ENCODE peak calls at places on chromosomes 6 and 20, in six cellular contexts. One of them, this sample, is unnamed.

GRCh38 chr6:117449549-117450439 is 24.1 kb upstream of the ROS1 start:
- DNase-seq in tibial artery: no peak
- DNase-seq in K562: peak; percentile 24
- DNase-seq in CD8-positive, alpha-beta memory T cell: peak; percentile 57
- DNase-seq in adipocyte: peak; percentile 94
- DNase-seq in PC-3: peak; percentile 77
- DNase-seq in this sample: peak; percentile 43

GRCh38 chr6:140202964-140203363 is 828.5 kb upstream of the CITED2 start:
- DNase-seq in tibial artery: no peak
- DNase-seq in K562: no peak
- DNase-seq in CD8-positive, alpha-beta memory T cell: no peak
- DNase-seq in adipocyte: no peak
- DNase-seq in PC-3: no peak
- DNase-seq in this sample: no peak

GRCh38 chr20:45469336-45470261 is at the start of gene WFDC2:
- DNase-seq in tibial artery: no peak
- DNase-seq in K562: no peak
- DNase-seq in CD8-positive, alpha-beta memory T cell: no peak
- DNase-seq in adipocyte: no peak
- DNase-seq in PC-3: no peak
- DNase-seq in this sample: peak; percentile 62

GRCh38 chr6:19554356-19555225 is 282.6 kb upstream of the ID4 start:
- DNase-seq in tibial artery: no peak
- DNase-seq in K562: no peak
- DNase-seq in CD8-positive, alpha-beta memory T cell: no peak
- DNase-seq in adipocyte: peak; percentile 9
- DNase-seq in PC-3: no peak
- DNase-seq in this sample: no peak

GRCh38 chr6:110537208-110538123 is 61.1 kb upstream of the SLC22A16 start:
- DNase-seq in tibial artery: no peak
- DNase-seq in K562: no peak
- DNase-seq in CD8-positive, alpha-beta memory T cell: no peak
- DNase-seq in adipocyte: peak; percentile 89
- DNase-seq in PC-3: peak; percentile 93
- DNase-seq in this sample: no peak

GRCh38 chr6:46291880-46292279 is 121.1 kb upstream of the ENPP5 start:
- DNase-seq in tibial artery: no peak
- DNase-seq in K562: no peak
- DNase-seq in CD8-positive, alpha-beta memory T cell: no peak
- DNase-seq in adipocyte: no peak
- DNase-seq in PC-3: no peak
- DNase-seq in this sample: no peak

GRCh38 chr20:57495978-57496377 is 29.0 kb downstream of the CTCFL start:
- DNase-seq in tibial artery: peak; percentile 24
- DNase-seq in K562: no peak
- DNase-seq in CD8-positive, alpha-beta memory T cell: no peak
- DNase-seq in adipocyte: no peak
- DNase-seq in PC-3: no peak
- DNase-seq in this sample: no peak

GRCh38 chr6:72466971-72467566 is 154.8 kb upstream of the KCNQ5 start:
- DNase-seq in tibial artery: no peak
- DNase-seq in K562: no peak
- DNase-seq in CD8-positive, alpha-beta memory T cell: no peak
- DNase-seq in adipocyte: no peak
- DNase-seq in PC-3: no peak
- DNase-seq in this sample: no peak

GRCh38 chr20:34705383-34706021 is 1.4 kb downstream of the TP53INP2 start:
- DNase-seq in tibial artery: peak; percentile 68
- DNase-seq in K562: peak; percentile 65
- DNase-seq in CD8-positive, alpha-beta memory T cell: no peak
- DNase-seq in adipocyte: peak; percentile 71
- DNase-seq in PC-3: peak; percentile 56
- DNase-seq in this sample: no peak

GRCh38 chr6:122839477-122839876 is 50.4 kb downstream of the SMPDL3A start:
- DNase-seq in tibial artery: no peak
- DNase-seq in K562: peak; percentile 66
- DNase-seq in CD8-positive, alpha-beta memory T cell: peak; percentile 9
- DNase-seq in adipocyte: peak; percentile 88
- DNase-seq in PC-3: peak; percentile 78
- DNase-seq in this sample: no peak

GRCh38 chr6:3045369-3045768 is 22.9 kb upstream of the RIPK1 start:
- DNase-seq in tibial artery: no peak
- DNase-seq in K562: no peak
- DNase-seq in CD8-positive, alpha-beta memory T cell: no peak
- DNase-seq in adipocyte: no peak
- DNase-seq in PC-3: no peak
- DNase-seq in this sample: no peak

GRCh38 chr20:21609221-21609620 is 95.4 kb upstream of the NKX2-2 start:
- DNase-seq in tibial artery: no peak
- DNase-seq in K562: no peak
- DNase-seq in CD8-positive, alpha-beta memory T cell: no peak
- DNase-seq in adipocyte: no peak
- DNase-seq in PC-3: peak; percentile 43
- DNase-seq in this sample: no peak

GRCh38 chr20:15673206-15673605 is 900.0 kb downstream of the KIF16B start:
- DNase-seq in tibial artery: no peak
- DNase-seq in K562: no peak
- DNase-seq in CD8-positive, alpha-beta memory T cell: no peak
- DNase-seq in adipocyte: peak; percentile 64
- DNase-seq in PC-3: peak; percentile 96
- DNase-seq in this sample: no peak

GRCh38 chr6:20129290-20130088 is 82.8 kb downstream of the MBOAT1 start:
- DNase-seq in tibial artery: no peak
- DNase-seq in K562: no peak
- DNase-seq in CD8-positive, alpha-beta memory T cell: no peak
- DNase-seq in adipocyte: peak; percentile 12
- DNase-seq in PC-3: no peak
- DNase-seq in this sample: no peak

GRCh38 chr6:25601797-25602679 is 50.0 kb upstream of the SCGN start:
- DNase-seq in tibial artery: no peak
- DNase-seq in K562: peak; percentile 37
- DNase-seq in CD8-positive, alpha-beta memory T cell: peak; percentile 7
- DNase-seq in adipocyte: peak; percentile 89
- DNase-seq in PC-3: peak; percentile 70
- DNase-seq in this sample: no peak

GRCh38 chr6:18823782-18824386 is 436.7 kb downstream of the RNF144B start:
- DNase-seq in tibial artery: no peak
- DNase-seq in K562: peak; percentile 37
- DNase-seq in CD8-positive, alpha-beta memory T cell: no peak
- DNase-seq in adipocyte: peak; percentile 3
- DNase-seq in PC-3: peak; percentile 62
- DNase-seq in this sample: no peak

GRCh38 chr6:27882624-27883023 is 29.6 kb downstream of the OR2B2 start:
- DNase-seq in tibial artery: no peak
- DNase-seq in K562: no peak
- DNase-seq in CD8-positive, alpha-beta memory T cell: no peak
- DNase-seq in adipocyte: no peak
- DNase-seq in PC-3: no peak
- DNase-seq in this sample: no peak

GRCh38 chr6:125481056-125481455 is 179.3 kb upstream of the HDDC2 start:
- DNase-seq in tibial artery: no peak
- DNase-seq in K562: no peak
- DNase-seq in CD8-positive, alpha-beta memory T cell: no peak
- DNase-seq in adipocyte: no peak
- DNase-seq in PC-3: no peak
- DNase-seq in this sample: no peak

GRCh38 chr6:56764081-56764566 is 121.4 kb upstream of the DST start:
- DNase-seq in tibial artery: no peak
- DNase-seq in K562: peak; percentile 9
- DNase-seq in CD8-positive, alpha-beta memory T cell: no peak
- DNase-seq in adipocyte: peak; percentile 65
- DNase-seq in PC-3: peak; percentile 61
- DNase-seq in this sample: no peak

GRCh38 chr20:17571153-17571527 is 1.3 kb downstream of the DSTN start:
- DNase-seq in tibial artery: no peak
- DNase-seq in K562: no peak
- DNase-seq in CD8-positive, alpha-beta memory T cell: no peak
- DNase-seq in adipocyte: peak; percentile 53
- DNase-seq in PC-3: no peak
- DNase-seq in this sample: no peak

GRCh38 chr6:24910331-24910849 is 25.4 kb downstream of the RIPOR2 start:
- DNase-seq in tibial artery: no peak
- DNase-seq in K562: no peak
- DNase-seq in CD8-positive, alpha-beta memory T cell: no peak
- DNase-seq in adipocyte: peak; percentile 16
- DNase-seq in PC-3: no peak
- DNase-seq in this sample: no peak

GRCh38 chr6:37115236-37115894 is 54.6 kb upstream of the PIM1 start:
- DNase-seq in tibial artery: no peak
- DNase-seq in K562: no peak
- DNase-seq in CD8-positive, alpha-beta memory T cell: no peak
- DNase-seq in adipocyte: no peak
- DNase-seq in PC-3: no peak
- DNase-seq in this sample: no peak

GRCh38 chr6:9518433-9518832 is 896.4 kb downstream of the TFAP2A start:
- DNase-seq in tibial artery: no peak
- DNase-seq in K562: no peak
- DNase-seq in CD8-positive, alpha-beta memory T cell: no peak
- DNase-seq in adipocyte: no peak
- DNase-seq in PC-3: no peak
- DNase-seq in this sample: no peak

GRCh38 chr6:7261030-7261841 is 51.8 kb downstream of the SSR1 start:
- DNase-seq in tibial artery: peak; percentile 88
- DNase-seq in K562: peak; percentile 94
- DNase-seq in CD8-positive, alpha-beta memory T cell: peak; percentile 10
- DNase-seq in adipocyte: peak; percentile 93
- DNase-seq in PC-3: peak; percentile 95
- DNase-seq in this sample: peak; percentile 92

GRCh38 chr6:73548458-73549446 is 27.9 kb upstream of the EEF1A1 start:
- DNase-seq in tibial artery: no peak
- DNase-seq in K562: no peak
- DNase-seq in CD8-positive, alpha-beta memory T cell: no peak
- DNase-seq in adipocyte: no peak
- DNase-seq in PC-3: no peak
- DNase-seq in this sample: no peak

DNA sequence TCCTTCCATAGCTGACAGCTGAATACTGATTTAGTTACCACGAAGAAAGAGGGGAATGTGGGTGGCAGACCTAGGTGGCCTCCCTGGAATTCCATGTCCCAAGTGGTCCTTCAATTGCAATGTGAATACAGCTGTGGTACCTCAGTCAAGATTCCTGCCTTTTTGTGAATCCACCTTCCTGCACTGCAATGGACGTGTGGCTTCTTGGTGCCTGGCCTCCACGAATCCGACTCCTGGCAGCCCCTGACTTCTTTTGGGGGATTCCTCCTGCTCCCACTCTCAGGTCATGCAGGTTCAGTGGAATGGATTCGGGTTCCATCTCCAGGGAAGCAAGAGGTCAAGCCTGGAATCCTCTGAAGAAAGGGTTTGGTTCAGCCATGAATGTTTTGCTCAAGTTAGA is 117.8 kb downstream of the DACT2 start:
- DNase-seq in tibial artery: no peak
- DNase-seq in K562: no peak
- DNase-seq in CD8-positive, alpha-beta memory T cell: no peak
- DNase-seq in adipocyte: no peak
- DNase-seq in PC-3: no peak
- DNase-seq in this sample: no peak
- H3K9me3 ChIP-seq in tibial artery: no peaks in the 10 kb centered on the region
- H3K9me3 ChIP-seq in K562: no peaks in the 10 kb centered on the region
- H3K9me3 ChIP-seq in CD8-positive, alpha-beta memory T cell: no peaks in the 10 kb centered on the region
- H3K9me3 ChIP-seq in adipocyte: no peaks in the 10 kb centered on the region
- H3K9me3 ChIP-seq in PC-3: no peaks in the 10 kb centered on the region
- H3K9me3 ChIP-seq in this sample: no peaks in the 10 kb centered on the region

GRCh38 chr20:29300579-29301551 is 1956.6 kb upstream of the DEFB115 start:
- DNase-seq in tibial artery: no peak
- DNase-seq in K562: no peak
- DNase-seq in CD8-positive, alpha-beta memory T cell: no peak
- DNase-seq in adipocyte: no peak
- DNase-seq in PC-3: no peak
- DNase-seq in this sample: no peak
- H3K9me3 ChIP-seq in tibial artery: peaks cover 25% of the 10 kb centered on the region
- H3K9me3 ChIP-seq in K562: no peaks in the 10 kb centered on the region
- H3K9me3 ChIP-seq in CD8-positive, alpha-beta memory T cell: no peaks in the 10 kb centered on the region
- H3K9me3 ChIP-seq in adipocyte: no peaks in the 10 kb centered on the region
- H3K9me3 ChIP-seq in PC-3: peaks cover 11% of the 10 kb centered on the region
- H3K9me3 ChIP-seq in this sample: no peaks in the 10 kb centered on the region

DNA sequence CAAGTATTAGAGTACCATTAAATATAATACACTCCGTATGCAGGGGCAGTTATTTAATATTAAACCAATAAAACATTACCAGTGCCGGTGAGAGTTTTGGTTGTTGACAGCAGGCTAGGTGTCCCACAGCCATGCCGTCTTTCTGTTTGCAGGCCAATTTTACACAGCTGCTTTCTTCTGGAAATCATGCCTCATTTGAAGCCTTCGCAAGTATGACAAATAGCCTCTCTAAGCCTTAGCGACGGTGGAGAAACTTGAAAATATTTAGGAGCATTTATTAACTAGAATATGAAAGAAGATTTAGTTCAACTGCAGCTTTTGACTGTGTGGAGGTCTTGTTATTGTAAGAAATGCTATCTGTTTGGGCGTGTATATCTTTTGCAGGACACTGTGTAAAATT is 226.0 kb downstream of the BMP2 start:
- DNase-seq in tibial artery: no peak
- DNase-seq in K562: no peak
- DNase-seq in CD8-positive, alpha-beta memory T cell: no peak
- DNase-seq in adipocyte: no peak
- DNase-seq in PC-3: no peak
- DNase-seq in this sample: no peak
- H3K9me3 ChIP-seq in tibial artery: no peaks in the 10 kb centered on the region
- H3K9me3 ChIP-seq in K562: no peaks in the 10 kb centered on the region
- H3K9me3 ChIP-seq in CD8-positive, alpha-beta memory T cell: no peaks in the 10 kb centered on the region
- H3K9me3 ChIP-seq in adipocyte: no peaks in the 10 kb centered on the region
- H3K9me3 ChIP-seq in PC-3: no peaks in the 10 kb centered on the region
- H3K9me3 ChIP-seq in this sample: no peaks in the 10 kb centered on the region

GRCh38 chr20:51955756-51956155 is 153.4 kb upstream of the SALL4 start:
- DNase-seq in tibial artery: no peak
- DNase-seq in K562: no peak
- DNase-seq in CD8-positive, alpha-beta memory T cell: no peak
- DNase-seq in adipocyte: peak; percentile 62
- DNase-seq in PC-3: no peak
- DNase-seq in this sample: no peak

GRCh38 chr20:51945881-51946280 is 143.6 kb upstream of the SALL4 start:
- DNase-seq in tibial artery: no peak
- DNase-seq in K562: no peak
- DNase-seq in CD8-positive, alpha-beta memory T cell: no peak
- DNase-seq in adipocyte: no peak
- DNase-seq in PC-3: no peak
- DNase-seq in this sample: no peak

GRCh38 chr20:51946581-51946980 is 144.3 kb upstream of the SALL4 start:
- DNase-seq in tibial artery: no peak
- DNase-seq in K562: no peak
- DNase-seq in CD8-positive, alpha-beta memory T cell: no peak
- DNase-seq in adipocyte: peak; percentile 39
- DNase-seq in PC-3: no peak
- DNase-seq in this sample: no peak

GRCh38 chr20:51953731-51954340 is 151.5 kb upstream of the SALL4 start:
- DNase-seq in tibial artery: no peak
- DNase-seq in K562: no peak
- DNase-seq in CD8-positive, alpha-beta memory T cell: no peak
- DNase-seq in adipocyte: no peak
- DNase-seq in PC-3: no peak
- DNase-seq in this sample: no peak

DNA sequence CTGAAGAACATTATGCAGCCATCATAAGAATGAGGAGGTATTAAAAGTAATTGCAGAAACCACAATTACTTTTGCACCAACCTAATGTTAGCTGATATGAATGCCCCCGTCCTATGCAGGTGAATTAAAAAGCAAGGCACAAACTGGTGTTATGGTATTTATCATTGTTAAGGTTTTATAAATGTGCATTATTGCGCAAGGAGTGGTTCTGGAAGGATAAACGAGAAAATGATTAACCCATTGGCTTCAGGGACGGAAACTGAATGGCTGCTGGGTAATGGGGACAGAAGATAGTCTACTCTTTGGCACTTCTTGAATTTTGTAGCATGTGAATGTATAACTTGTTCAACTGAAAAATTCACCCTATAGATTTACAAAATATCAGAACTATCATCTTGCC is 148.6 kb upstream of the SALL4 start:
- DNase-seq in tibial artery: no peak
- DNase-seq in K562: no peak
- DNase-seq in CD8-positive, alpha-beta memory T cell: no peak
- DNase-seq in adipocyte: no peak
- DNase-seq in PC-3: no peak
- DNase-seq in this sample: no peak
- H3K9me3 ChIP-seq in tibial artery: no peaks in the 10 kb centered on the region
- H3K9me3 ChIP-seq in K562: no peaks in the 10 kb centered on the region
- H3K9me3 ChIP-seq in CD8-positive, alpha-beta memory T cell: no peaks in the 10 kb centered on the region
- H3K9me3 ChIP-seq in adipocyte: no peaks in the 10 kb centered on the region
- H3K9me3 ChIP-seq in PC-3: no peaks in the 10 kb centered on the region
- H3K9me3 ChIP-seq in this sample: no peaks in the 10 kb centered on the region

This sample was measured in left lung.